ENCODE peak calls at places on chromosomes 12 and 14, in four cellular contexts. V, M, R and Y are unnamed samples.

GRCh38 chr12:121523741-121524140 is 57.1 kb downstream of the KDM2B start:
- DNase-seq in R (no peak), M (no peak), V (no peak), Y (no peak)

GRCh38 chr12:84697141-84697540 is 215.5 kb downstream of the SLC6A15 start:
- DNase-seq in M (no peak), R (no peak), V (no peak), Y (no peak)

GRCh38 chr14:75513911-75514672 is 8.2 kb upstream of the BATF start:
- DNase-seq in M (peak; percentile 68), V (no peak), R (no peak), Y (no peak)

GRCh38 chr14:96130391-96130790 is 74.2 kb upstream of the BDKRB2 start:
- DNase-seq in V (no peak), M (no peak), R (no peak), Y (no peak)

GRCh38 chr14:23326491-23327332 is 5.5 kb downstream of the PABPN1 start:
- DNase-seq in R (no peak), V (no peak), M (no peak), Y (no peak)

GRCh38 chr14:58864751-58865519 is 227.2 kb downstream of the DACT1 start:
- DNase-seq in M (no peak), V (no peak), R (peak; percentile 20), Y (no peak)

GRCh38 chr12:113359939-113360748 is 1.8 kb downstream of the PLBD2 start:
- DNase-seq in V (no peak), M (no peak), R (no peak), Y (no peak)

GRCh38 chr12:124527861-124528561 is 39.4 kb downstream of the NCOR2 start:
- DNase-seq in V (no peak), R (no peak), M (no peak), Y (no peak)

GRCh38 chr14:105929327-105930081 is 403.1 kb downstream of the TMEM121 start:
- DNase-seq in R (no peak), V (no peak), M (no peak), Y (no peak)
- H3K9me3 ChIP-seq in R (no peaks in the 10 kb centered on the region), V (no peaks in the 10 kb centered on the region), M (no peaks in the 10 kb centered on the region), Y (no peaks in the 10 kb centered on the region)

DNA sequence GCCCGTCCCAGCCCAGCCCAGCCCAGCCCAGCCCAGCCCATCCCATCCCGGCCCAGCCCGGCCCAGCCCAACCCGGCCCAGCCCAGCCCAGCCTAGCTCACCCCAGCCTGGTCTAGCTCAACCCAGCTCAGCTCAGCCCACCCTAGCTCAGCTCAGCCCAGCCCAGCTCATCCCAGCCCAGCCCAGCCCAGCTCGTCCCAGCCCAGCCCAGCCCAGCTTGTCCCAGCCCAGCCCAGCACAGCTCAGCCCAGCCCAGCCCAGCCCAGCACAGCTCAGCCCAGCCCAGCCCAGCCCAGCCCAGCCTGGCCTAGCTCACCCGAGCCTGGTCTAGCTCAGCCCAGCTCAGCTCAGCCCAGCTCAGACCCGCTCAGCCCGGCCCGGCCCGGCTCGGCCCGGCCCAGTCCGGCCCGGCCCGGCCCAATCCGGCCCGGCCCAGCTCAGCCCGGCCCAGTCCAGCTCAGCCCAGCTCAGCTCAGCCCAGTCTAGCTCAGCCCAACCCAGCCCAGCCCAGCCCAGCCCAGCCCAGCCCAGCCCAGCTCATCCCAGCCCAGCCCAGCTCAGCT is 184.8 kb downstream of the TMEM121 start:
- DNase-seq in M (peak; percentile 44), V (no peak), R (no peak), Y (no peak)
- H3K9me3 ChIP-seq in M (no peaks in the 10 kb centered on the region), V (no peaks in the 10 kb centered on the region), R (no peaks in the 10 kb centered on the region), Y (no peaks in the 10 kb centered on the region)

DNA sequence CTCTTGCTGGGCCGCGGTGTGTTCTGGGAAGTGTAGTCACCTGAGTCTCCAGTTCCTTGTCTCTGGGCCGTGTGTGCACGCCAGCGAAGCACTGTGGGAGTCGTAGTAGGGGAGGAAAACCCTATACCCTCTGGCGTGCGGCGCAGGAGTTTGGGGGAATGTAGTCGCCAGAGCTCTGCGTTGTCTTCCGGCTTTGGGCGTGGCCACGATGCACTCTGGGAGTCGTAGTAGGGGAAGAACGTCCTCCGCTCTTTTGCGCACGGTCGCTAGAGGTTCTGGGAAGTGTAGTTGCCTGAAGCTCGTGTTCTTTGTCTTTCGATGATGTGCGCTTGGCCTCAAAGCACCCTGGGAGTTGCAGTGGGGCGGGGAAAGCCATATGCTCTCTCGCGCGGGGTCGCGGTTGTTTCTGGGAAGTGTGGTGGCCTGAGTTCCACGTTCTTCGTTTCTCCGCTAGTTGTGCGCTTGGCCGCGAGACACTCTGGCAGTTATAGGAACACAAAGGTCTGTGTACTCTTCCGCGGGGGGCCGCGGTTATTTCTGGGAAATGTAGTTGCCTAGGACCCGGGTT is 588 bp upstream of the ZNF140 start:
- DNase-seq in V (peak; percentile 98), R (peak; percentile 99), M (peak; percentile 97), Y (peak; percentile 98)
- H3K9me3 ChIP-seq in V (peaks cover 30% of the 10 kb centered on the region), R (peaks cover 52% of the 10 kb centered on the region), M (peaks cover 51% of the 10 kb centered on the region), Y (peaks cover 78% of the 10 kb centered on the region)

GRCh38 chr14:26370118-26370517 is 227.7 kb downstream of the NOVA1 start:
- DNase-seq in V (no peak), R (no peak), M (no peak), Y (no peak)
- H3K9me3 ChIP-seq in V (no peaks in the 10 kb centered on the region), R (no peaks in the 10 kb centered on the region), M (no peaks in the 10 kb centered on the region), Y (no peaks in the 10 kb centered on the region)

DNA sequence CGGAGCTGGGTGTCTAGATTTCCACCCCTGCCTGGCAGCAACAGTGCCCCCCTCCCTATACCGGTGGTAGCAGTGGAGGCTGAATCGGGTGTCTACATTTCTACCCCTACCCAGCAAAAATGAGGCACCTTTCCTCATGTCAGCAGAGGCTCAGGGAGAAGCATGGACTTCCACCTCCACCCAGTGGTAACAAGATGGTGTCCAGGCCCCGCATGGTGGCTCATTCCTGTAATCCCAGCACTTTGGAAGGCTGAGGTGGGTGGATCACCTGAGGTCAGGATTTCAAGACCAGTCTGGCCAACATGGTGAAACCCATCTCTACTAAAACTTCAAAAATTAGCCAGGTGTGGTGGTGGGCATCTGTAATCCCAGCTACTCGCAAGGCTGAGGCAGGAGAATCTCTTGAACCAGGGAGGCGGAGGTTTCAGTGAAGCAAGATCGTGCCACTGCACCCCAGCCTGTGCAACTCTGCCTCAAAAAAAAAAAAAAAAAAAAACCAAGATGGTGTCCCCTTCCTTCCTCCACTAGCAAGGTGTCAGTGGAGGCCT is 35.5 kb upstream of the OR5AU1 start:
- DNase-seq in V (no peak), M (no peak), R (no peak), Y (no peak)
- H3K9me3 ChIP-seq in V (no peaks in the 10 kb centered on the region), M (no peaks in the 10 kb centered on the region), R (no peaks in the 10 kb centered on the region), Y (no peaks in the 10 kb centered on the region)

GRCh38 chr14:106652494-106652893 is 1126.1 kb downstream of the TMEM121 start:
- DNase-seq in M (no peak), V (no peak), R (no peak), Y (no peak)
- H3K9me3 ChIP-seq in M (no peaks in the 10 kb centered on the region), V (no peaks in the 10 kb centered on the region), R (no peaks in the 10 kb centered on the region), Y (no peaks in the 10 kb centered on the region)

DNA sequence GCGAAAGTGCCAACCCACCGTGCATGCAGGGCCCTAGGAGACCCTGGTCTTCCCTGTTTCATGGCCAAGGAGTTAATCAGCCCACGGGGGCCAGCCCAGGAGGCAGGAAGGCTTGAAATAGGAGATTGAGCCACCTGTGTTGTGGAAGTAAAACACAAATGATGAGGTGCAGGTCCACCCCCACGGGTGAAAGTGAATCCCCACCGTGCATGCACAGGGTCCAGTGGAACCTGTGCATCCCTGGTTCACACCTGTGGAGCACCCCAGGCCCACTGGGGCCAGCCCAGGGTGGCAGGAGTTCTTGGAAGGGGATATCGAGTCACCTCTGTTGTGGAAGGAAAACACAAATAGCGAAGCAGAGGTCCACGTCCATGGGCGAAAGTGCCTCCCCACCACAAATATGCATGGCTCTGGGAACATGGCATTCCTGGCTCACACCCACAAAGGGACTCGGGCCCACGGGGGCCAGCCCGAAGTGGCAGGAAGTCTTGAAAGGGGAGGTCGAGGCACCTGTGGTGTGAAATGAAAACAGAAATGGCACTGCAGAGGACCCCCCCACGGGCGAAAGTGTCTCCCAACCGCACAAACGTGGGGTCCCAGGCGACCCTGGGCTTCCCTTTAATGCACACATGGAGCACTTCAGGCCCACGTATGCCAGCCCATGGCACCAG is 381.5 kb downstream of the ALG10 start:
- DNase-seq in M (peak; percentile 38), V (peak; percentile 24), R (no peak), Y (peak; percentile 4)
- H3K9me3 ChIP-seq in M (peaks cover 9% of the 10 kb centered on the region), V (peaks cover under 1% of the 10 kb centered on the region), R (peaks cover 28% of the 10 kb centered on the region), Y (peaks cover 41% of the 10 kb centered on the region)

DNA sequence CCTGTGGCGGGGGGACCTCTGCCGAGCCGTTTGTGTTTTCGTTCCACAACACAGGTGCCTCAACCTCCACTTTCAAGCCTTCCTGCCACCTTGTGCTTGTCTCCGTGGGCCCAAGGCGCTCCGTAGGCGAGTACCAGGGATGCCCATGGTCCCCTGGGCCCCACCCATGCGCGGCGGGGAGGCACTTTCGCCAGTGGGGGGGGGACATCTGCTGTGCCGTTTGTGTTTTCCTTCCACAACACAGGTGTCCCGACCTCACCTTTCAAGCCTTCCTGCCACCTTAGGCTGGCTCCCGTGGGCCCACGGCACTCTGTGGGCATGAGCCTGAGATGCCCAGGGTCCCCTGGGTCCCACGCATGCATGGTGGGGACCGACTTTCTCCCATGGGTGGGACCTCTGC is 335.9 kb downstream of the ALG10 start:
- DNase-seq in M (no peak), V (no peak), R (no peak), Y (no peak)
- H3K9me3 ChIP-seq in M (no peaks in the 10 kb centered on the region), V (no peaks in the 10 kb centered on the region), R (no peaks in the 10 kb centered on the region), Y (peaks cover 17% of the 10 kb centered on the region)

GRCh38 chr12:118727196-118727595 is 254.1 kb upstream of the SRRM4 start:
- DNase-seq in R (no peak), V (no peak), M (no peak), Y (no peak)
- H3K9me3 ChIP-seq in R (no peaks in the 10 kb centered on the region), V (no peaks in the 10 kb centered on the region), M (no peaks in the 10 kb centered on the region), Y (no peaks in the 10 kb centered on the region)